ENCODE peak calls at places on chromosome 18, in four cellular contexts. H is left ventricle myocardium inferior, K is stomach, V is GM23248. M is an unnamed sample.

GRCh38 chr18:74064510-74064909 is 83.1 kb downstream of the FBXO15 start:
- DNase-seq in K (no peak), V (no peak), H (no peak), M (no peak)

GRCh38 chr18:36314754-36315153 is 17.2 kb downstream of the FHOD3 start:
- DNase-seq in H (no peak), V (peak; percentile 89), K (no peak), M (no peak)

GRCh38 chr18:63617049-63617995 is 26.7 kb downstream of the SERPINB4 start:
- DNase-seq in V (no peak), K (no peak), H (no peak), M (no peak)

GRCh38 chr18:26133652-26134051 is at the start of gene PSMA8:
- DNase-seq in H (peak; percentile 16), V (no peak), K (no peak), M (no peak)

GRCh38 chr18:23578067-23578705 is 8.1 kb downstream of the NPC1 start:
- DNase-seq in H (no peak), K (no peak), V (no peak), M (no peak)

GRCh38 chr18:33577688-33578370 is at the start of gene ASXL3:
- DNase-seq in V (peak; percentile 46), H (peak; percentile 39), K (peak; percentile 64), M (peak; percentile 64)

GRCh38 chr18:51191139-51191717 is 6.3 kb downstream of the MEX3C start:
- DNase-seq in V (peak; percentile 7), K (no peak), H (no peak), M (no peak)

GRCh38 chr18:62199629-62200028 is 12.6 kb downstream of the RELCH start:
- DNase-seq in V (no peak), K (no peak), H (no peak), M (no peak)

GRCh38 chr18:74498712-74499629 is 2.8 kb downstream of the CNDP2 start:
- DNase-seq in V (peak; percentile 42), K (peak; percentile 72), H (no peak), M (peak; percentile 59)

GRCh38 chr18:26185267-26185666 is 41.0 kb upstream of the TAF4B start:
- DNase-seq in V (peak; percentile 7), H (no peak), K (no peak), M (no peak)

GRCh38 chr18:65768379-65768778 is 17.6 kb downstream of the CDH7 start:
- DNase-seq in K (no peak), V (no peak), H (no peak), M (no peak)

GRCh38 chr18:44799422-44800421 is 119.0 kb downstream of the SETBP1 start:
- DNase-seq in K (no peak), H (no peak), V (no peak), M (no peak)

GRCh38 chr18:1104265-1104792 is 199.7 kb downstream of the ADCYAP1 start:
- DNase-seq in V (peak; percentile 12), H (no peak), K (no peak), M (no peak)

GRCh38 chr18:73841661-73842060 is 306.0 kb downstream of the FBXO15 start:
- DNase-seq in H (no peak), K (no peak), V (peak; percentile 20), M (no peak)

GRCh38 chr18:3529597-3529996 is 79.6 kb downstream of the TGIF1 start:
- DNase-seq in V (no peak), H (no peak), K (no peak), M (no peak)

GRCh38 chr18:4781873-4782272 is 326.8 kb upstream of the DLGAP1 start:
- DNase-seq in V (no peak), K (no peak), H (no peak), M (no peak)

GRCh38 chr18:42954887-42955286 is 160.6 kb downstream of the RIT2 start:
- DNase-seq in H (no peak), K (no peak), V (no peak), M (no peak)

GRCh38 chr18:1094408-1094807 is 189.7 kb downstream of the ADCYAP1 start:
- DNase-seq in H (no peak), V (peak; percentile 53), K (no peak), M (no peak)

GRCh38 chr18:39635966-39636365 is 2070.4 kb upstream of the CELF4 start:
- DNase-seq in K (no peak), V (peak; percentile 11), H (no peak), M (no peak)

GRCh38 chr18:50006470-50007046 is 188.4 kb downstream of the MYO5B start:
- DNase-seq in H (no peak), V (no peak), K (no peak), M (no peak)

GRCh38 chr18:21968334-21968733 is 201.1 kb upstream of the GATA6 start:
- DNase-seq in H (no peak), V (no peak), K (peak; percentile 86), M (no peak)

GRCh38 chr18:49839012-49839411 is 25.7 kb upstream of the ACAA2 start:
- DNase-seq in K (no peak), V (peak; percentile 58), H (no peak), M (no peak)

GRCh38 chr18:23209031-23209430 is 73.7 kb downstream of the CABLES1 start:
- DNase-seq in H (no peak), K (no peak), V (peak; percentile 36), M (no peak)

GRCh38 chr18:69567813-69568488 is 167.3 kb downstream of the DOK6 start:
- DNase-seq in K (no peak), V (no peak), H (no peak), M (no peak)

GRCh38 chr18:3626927-3627240 is 176.9 kb downstream of the TGIF1 start:
- DNase-seq in K (no peak), V (no peak), H (no peak), M (no peak)

GRCh38 chr18:8400825-8401224 is 208.4 kb upstream of the RAB12 start:
- DNase-seq in H (no peak), K (no peak), V (no peak), M (no peak)

GRCh38 chr18:36809590-36810381 is 19.0 kb downstream of the TPGS2 start:
- DNase-seq in V (peak; percentile 83), H (no peak), K (peak; percentile 28), M (no peak)

GRCh38 chr18:22710628-22711380 is 222.3 kb upstream of the RBBP8 start:
- DNase-seq in K (peak; percentile 35), V (peak; percentile 59), H (peak; percentile 33), M (peak; percentile 45)

GRCh38 chr18:33603434-33603833 is 25.4 kb downstream of the ASXL3 start:
- DNase-seq in H (no peak), K (no peak), V (no peak), M (no peak)

GRCh38 chr18:22977847-22978701 is 44.9 kb downstream of the RBBP8 start:
- DNase-seq in K (no peak), H (no peak), V (peak; percentile 93), M (no peak)

GRCh38 chr18:58922995-58923394 is 58.3 kb downstream of the ZNF532 start:
- DNase-seq in V (no peak), K (no peak), H (no peak), M (no peak)

GRCh38 chr18:60893331-60894114 is 439.7 kb upstream of the CDH20 start:
- DNase-seq in K (no peak), H (no peak), V (no peak), M (no peak)
- H3K27ac ChIP-seq in K (no peak overlapping the region), H (no peak overlapping the region), V (no peak overlapping the region), M (no peak overlapping the region)

DNA sequence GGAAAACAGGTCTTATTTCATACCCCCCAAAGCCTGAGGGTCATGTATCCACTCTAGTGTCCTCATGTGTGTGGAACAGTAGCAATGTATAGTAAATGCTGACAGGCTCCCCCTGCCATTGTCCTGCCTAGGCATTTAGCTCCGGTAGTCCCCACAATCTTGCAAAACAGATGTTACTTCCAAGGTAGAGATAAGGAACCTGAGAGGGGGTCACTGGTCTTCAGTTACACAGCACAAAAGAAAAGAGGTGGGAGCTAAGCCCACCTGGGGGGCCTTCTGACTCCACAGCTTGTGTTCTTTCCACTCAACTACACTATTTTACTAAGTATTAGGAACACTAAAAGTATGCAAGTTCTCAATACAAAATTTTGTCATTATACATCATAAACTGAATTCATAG is 17.4 kb upstream of the FECH start:
- DNase-seq in V (no peak), H (no peak), K (no peak), M (no peak)
- H3K36me3 ChIP-seq in V (peaks cover 75% of the 10 kb centered on the region), H (peaks cover 99% of the 10 kb centered on the region), K (peaks cover 100% of the 10 kb centered on the region), M (peaks cover 31% of the 10 kb centered on the region)

GRCh38 chr18:57275111-57275510 is 77.2 kb upstream of the ST8SIA3 start:
- DNase-seq in H (no peak), K (no peak), V (no peak), M (peak; percentile 22)

GRCh38 chr18:57273194-57273593 is 79.2 kb upstream of the ST8SIA3 start:
- DNase-seq in V (no peak), K (no peak), H (no peak), M (no peak)

GRCh38 chr18:57281519-57281918 is 70.8 kb upstream of the ST8SIA3 start:
- DNase-seq in K (no peak), H (no peak), V (no peak), M (no peak)

DNA sequence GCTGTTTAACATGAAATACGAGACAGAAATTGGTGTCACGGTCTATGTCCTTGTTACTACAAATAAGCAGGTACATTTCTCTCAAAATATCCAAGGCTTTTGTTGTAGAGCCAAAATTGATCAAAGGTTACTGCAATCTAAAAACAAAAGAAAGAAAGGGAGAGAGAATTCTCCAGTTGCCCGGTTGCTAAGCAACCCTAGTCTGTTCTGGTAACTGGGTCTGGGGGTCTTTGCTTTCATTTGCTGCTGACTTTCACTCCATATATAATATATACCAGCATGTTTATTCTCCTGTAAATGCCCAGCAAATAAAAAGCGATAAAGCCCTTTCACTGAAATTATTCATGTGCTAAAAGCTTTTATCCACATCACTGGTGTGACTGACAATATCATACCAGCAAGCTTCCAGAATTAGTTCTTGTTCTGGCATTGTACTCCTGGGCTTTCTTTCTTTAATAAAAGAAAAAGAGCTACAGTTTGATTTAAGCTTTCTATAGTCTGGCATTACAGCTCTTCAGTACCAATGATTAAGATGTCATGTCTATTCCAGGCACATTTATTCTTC is 75.6 kb upstream of the ST8SIA3 start:
- DNase-seq in H (no peak), K (no peak), V (no peak), M (no peak)
- H3K9me3 ChIP-seq in H (no peaks in the 10 kb centered on the region), K (no peaks in the 10 kb centered on the region), V (no peaks in the 10 kb centered on the region), M (no peaks in the 10 kb centered on the region)

GRCh38 chr18:54357082-54357659 is 487 bp downstream of the STARD6 start:
- DNase-seq in V (no peak), H (no peak), K (no peak), M (peak; percentile 18)

GRCh38 chr18:54360406-54360805 is 2.7 kb downstream of the C18orf54 start:
- DNase-seq in V (peak; percentile 6), H (no peak), K (no peak), M (no peak)

GRCh38 chr18:54358495-54358793 is 738 bp downstream of the C18orf54 start:
- DNase-seq in V (peak; percentile 49), H (peak; percentile 16), K (no peak), M (no peak)

GRCh38 chr18:54359233-54359632 is 1.5 kb downstream of the C18orf54 start:
- DNase-seq in V (peak; percentile 5), K (no peak), H (no peak), M (no peak)

GRCh38 chr18:54357660-54358494 is at the start of the genes C18orf54 and STARD6:
- DNase-seq in K (peak; percentile 84), V (peak; percentile 95), H (peak; percentile 85), M (peak; percentile 90)
- H3K27ac ChIP-seq in K (peak within 1 kb of the TSS; percentile 77), V (peak within 1 kb of the TSS; percentile 59), H (peak within 1 kb of the TSS; percentile 66), M (peak within 1 kb of the TSS; percentile 44)